ENCODE peak calls at places on chromosomes 1 and 21, in seven cellular contexts. J is WTC11, G is osteoblast, D is endothelial cell, Q is thyroid gland, S is non-pigmented ciliary epithelial cell, X is Calu3. F is an unnamed sample.

GRCh38 chr1:40662864-40663263 is 2.6 kb downstream of the RIMS3 start:
- DNase-seq in J (no peak), G (peak; percentile 91), D (no peak), Q (no peak), S (peak; percentile 3), X (no peak), F (no peak)

GRCh38 chr1:40379785-40380452 is 6.4 kb downstream of the SMAP2 start:
- DNase-seq in J (no peak), G (peak; percentile 44), D (no peak), Q (no peak), S (no peak), X (no peak), F (no peak)

GRCh38 chr1:204102029-204102611 is 29.2 kb downstream of the SOX13 start:
- DNase-seq in J (no peak), G (peak; percentile 5), D (no peak), Q (no peak), S (no peak), X (no peak), F (no peak)

GRCh38 chr1:4745560-4745959 is 91.2 kb downstream of the AJAP1 start:
- DNase-seq in J (no peak), G (no peak), D (no peak), Q (no peak), S (no peak), X (no peak), F (no peak)

GRCh38 chr1:206705187-206705586 is 20.5 kb downstream of the MAPKAPK2 start:
- DNase-seq in J (no peak), G (peak; percentile 86), D (no peak), Q (peak; percentile 76), S (no peak), X (no peak), F (peak; percentile 57)

GRCh38 chr1:108862698-108863477 is 6.0 kb upstream of the AKNAD1 start:
- DNase-seq in J (no peak), G (no peak), D (no peak), Q (no peak), S (no peak), X (no peak), F (no peak)

GRCh38 chr1:168316142-168316541 is 35.5 kb downstream of the TBX19 start:
- DNase-seq in J (no peak), G (no peak), D (no peak), Q (no peak), S (no peak), X (no peak), F (no peak)

GRCh38 chr1:24925082-24925779 is 4.8 kb downstream of the RUNX3 start:
- DNase-seq in J (no peak), G (no peak), D (no peak), Q (no peak), S (no peak), X (no peak), F (no peak)

GRCh38 chr1:87683557-87683956 is 354.9 kb downstream of the LMO4 start:
- DNase-seq in J (no peak), G (no peak), D (no peak), Q (no peak), S (no peak), X (no peak), F (no peak)

GRCh38 chr1:17869826-17870225 is 114.7 kb downstream of the ACTL8 start:
- DNase-seq in J (no peak), G (peak; percentile 70), D (no peak), Q (no peak), S (no peak), X (no peak), F (no peak)

GRCh38 chr1:224732367-224733006 is 116.4 kb downstream of the CNIH3 start:
- DNase-seq in J (no peak), G (no peak), D (no peak), Q (no peak), S (no peak), X (peak; percentile 19), F (no peak)

GRCh38 chr21:17537299-17537698 is 24.5 kb downstream of the CXADR start:
- DNase-seq in J (no peak), G (no peak), D (no peak), Q (no peak), S (no peak), X (no peak), F (no peak)

GRCh38 chr1:172938676-172939075 is 112.1 kb downstream of the TNFSF18 start:
- DNase-seq in J (no peak), G (no peak), D (no peak), Q (no peak), S (no peak), X (no peak), F (no peak)

GRCh38 chr1:100530901-100531487 is 6.9 kb upstream of the GPR88 start:
- DNase-seq in J (no peak), G (peak; percentile 74), D (no peak), Q (no peak), S (peak; percentile 32), X (no peak), F (no peak)

F was measured in glutamatergic neuron.